ENCODE peak calls at places on chromosomes 4 and X, in seven cellular contexts. One of them, this sample, is unnamed.

GRCh38 chr4:125140966-125141495 is 173.7 kb upstream of the FAT4 start:
- DNase-seq in heart right ventricle: no peak
- DNase-seq in lung: no peak
- DNase-seq in endothelial cell of umbilical vein: no peak
- DNase-seq in endodermal cell: no peak
- DNase-seq in fibroblast of pulmonary artery: peak; percentile 60
- DNase-seq in astrocyte of the cerebellum: no peak
- DNase-seq in this sample: no peak

GRCh38 chrX:148929686-148930085 is 429.3 kb downstream of the AFF2 start:
- DNase-seq in fibroblast of pulmonary artery: peak; percentile 34
- DNase-seq in astrocyte of the cerebellum: no peak
- DNase-seq in heart right ventricle: no peak
- DNase-seq in endothelial cell of umbilical vein: no peak
- DNase-seq in lung: no peak
- DNase-seq in endodermal cell: no peak
- DNase-seq in this sample: no peak

GRCh38 chr4:63269156-63269555 is 1140.1 kb downstream of the TECRL start:
- DNase-seq in heart right ventricle: no peak
- DNase-seq in endodermal cell: no peak
- DNase-seq in astrocyte of the cerebellum: no peak
- DNase-seq in fibroblast of pulmonary artery: no peak
- DNase-seq in endothelial cell of umbilical vein: no peak
- DNase-seq in lung: no peak
- DNase-seq in this sample: no peak

GRCh38 chr4:126465341-126465740 is 1150.6 kb downstream of the FAT4 start:
- DNase-seq in lung: no peak
- DNase-seq in heart right ventricle: no peak
- DNase-seq in endothelial cell of umbilical vein: no peak
- DNase-seq in fibroblast of pulmonary artery: peak; percentile 31
- DNase-seq in astrocyte of the cerebellum: no peak
- DNase-seq in endodermal cell: no peak
- DNase-seq in this sample: no peak

GRCh38 chr4:105460306-105460705 is 13.6 kb downstream of the PPA2 start:
- DNase-seq in endothelial cell of umbilical vein: no peak
- DNase-seq in fibroblast of pulmonary artery: no peak
- DNase-seq in lung: no peak
- DNase-seq in astrocyte of the cerebellum: no peak
- DNase-seq in heart right ventricle: no peak
- DNase-seq in endodermal cell: no peak
- DNase-seq in this sample: no peak

GRCh38 chr4:20625460-20625859 is 74.8 kb upstream of the PACRGL start:
- DNase-seq in lung: no peak
- DNase-seq in astrocyte of the cerebellum: no peak
- DNase-seq in fibroblast of pulmonary artery: no peak
- DNase-seq in endodermal cell: no peak
- DNase-seq in heart right ventricle: no peak
- DNase-seq in endothelial cell of umbilical vein: no peak
- DNase-seq in this sample: no peak

GRCh38 chr4:122873146-122873545 is 46.5 kb downstream of the FGF2 start:
- DNase-seq in endothelial cell of umbilical vein: no peak
- DNase-seq in astrocyte of the cerebellum: no peak
- DNase-seq in heart right ventricle: no peak
- DNase-seq in fibroblast of pulmonary artery: no peak
- DNase-seq in endodermal cell: no peak
- DNase-seq in lung: no peak
- DNase-seq in this sample: no peak

GRCh38 chr4:3821580-3822229 is 55.5 kb downstream of the ADRA2C start:
- DNase-seq in endodermal cell: no peak
- DNase-seq in endothelial cell of umbilical vein: no peak
- DNase-seq in astrocyte of the cerebellum: no peak
- DNase-seq in lung: no peak
- DNase-seq in heart right ventricle: no peak
- DNase-seq in fibroblast of pulmonary artery: no peak
- DNase-seq in this sample: no peak

GRCh38 chr4:165079476-165079875 is 25.8 kb downstream of the TRIM75 start:
- DNase-seq in heart right ventricle: peak; percentile 25
- DNase-seq in astrocyte of the cerebellum: peak; percentile 16
- DNase-seq in lung: no peak
- DNase-seq in endodermal cell: peak; percentile 26
- DNase-seq in endothelial cell of umbilical vein: peak; percentile 16
- DNase-seq in fibroblast of pulmonary artery: peak; percentile 48
- DNase-seq in this sample: no peak

GRCh38 chr4:156547891-156548290 is 423.7 kb downstream of the PDGFC start:
- DNase-seq in heart right ventricle: no peak
- DNase-seq in fibroblast of pulmonary artery: peak; percentile 11
- DNase-seq in endodermal cell: no peak
- DNase-seq in endothelial cell of umbilical vein: no peak
- DNase-seq in lung: no peak
- DNase-seq in astrocyte of the cerebellum: no peak
- DNase-seq in this sample: no peak

GRCh38 chr4:82697561-82697960 is 101.0 kb downstream of the SCD5 start:
- DNase-seq in lung: no peak
- DNase-seq in astrocyte of the cerebellum: no peak
- DNase-seq in heart right ventricle: no peak
- DNase-seq in endothelial cell of umbilical vein: no peak
- DNase-seq in endodermal cell: no peak
- DNase-seq in fibroblast of pulmonary artery: no peak
- DNase-seq in this sample: no peak

GRCh38 chr4:181810658-181811057 is 432.5 kb upstream of the TENM3 start:
- DNase-seq in astrocyte of the cerebellum: no peak
- DNase-seq in endodermal cell: no peak
- DNase-seq in endothelial cell of umbilical vein: no peak
- DNase-seq in heart right ventricle: no peak
- DNase-seq in lung: no peak
- DNase-seq in fibroblast of pulmonary artery: no peak
- DNase-seq in this sample: no peak

GRCh38 chrX:11764602-11765067 is 6.6 kb downstream of the MSL3 start:
- DNase-seq in fibroblast of pulmonary artery: no peak
- DNase-seq in endodermal cell: no peak
- DNase-seq in astrocyte of the cerebellum: no peak
- DNase-seq in endothelial cell of umbilical vein: no peak
- DNase-seq in heart right ventricle: no peak
- DNase-seq in lung: no peak
- DNase-seq in this sample: no peak

GRCh38 chrX:115337735-115338134 is 48.2 kb downstream of the LUZP4 start:
- DNase-seq in astrocyte of the cerebellum: no peak
- DNase-seq in fibroblast of pulmonary artery: peak; percentile 86
- DNase-seq in endodermal cell: no peak
- DNase-seq in lung: no peak
- DNase-seq in endothelial cell of umbilical vein: no peak
- DNase-seq in heart right ventricle: no peak
- DNase-seq in this sample: no peak

GRCh38 chr4:66956852-66957251 is 588.5 kb downstream of the CENPC start:
- DNase-seq in endodermal cell: no peak
- DNase-seq in heart right ventricle: no peak
- DNase-seq in astrocyte of the cerebellum: no peak
- DNase-seq in lung: no peak
- DNase-seq in endothelial cell of umbilical vein: no peak
- DNase-seq in fibroblast of pulmonary artery: no peak
- DNase-seq in this sample: no peak

GRCh38 chrX:71542825-71543224 is 9.9 kb downstream of the OGT start:
- DNase-seq in endothelial cell of umbilical vein: no peak
- DNase-seq in fibroblast of pulmonary artery: no peak
- DNase-seq in lung: no peak
- DNase-seq in astrocyte of the cerebellum: no peak
- DNase-seq in endodermal cell: no peak
- DNase-seq in heart right ventricle: no peak
- DNase-seq in this sample: no peak

GRCh38 chrX:38903093-38903492 is 101.8 kb downstream of the MID1IP1 start:
- DNase-seq in heart right ventricle: no peak
- DNase-seq in fibroblast of pulmonary artery: no peak
- DNase-seq in lung: no peak
- DNase-seq in astrocyte of the cerebellum: no peak
- DNase-seq in endothelial cell of umbilical vein: no peak
- DNase-seq in endodermal cell: no peak
- DNase-seq in this sample: no peak

GRCh38 chr4:100935090-100935489 is 412.2 kb downstream of the PPP3CA start:
- DNase-seq in fibroblast of pulmonary artery: peak; percentile 13
- DNase-seq in endodermal cell: no peak
- DNase-seq in astrocyte of the cerebellum: no peak
- DNase-seq in heart right ventricle: no peak
- DNase-seq in lung: no peak
- DNase-seq in endothelial cell of umbilical vein: peak; percentile 31
- DNase-seq in this sample: no peak

GRCh38 chr4:145788765-145789164 is 108.8 kb downstream of the C4orf51 start:
- DNase-seq in endodermal cell: no peak
- DNase-seq in fibroblast of pulmonary artery: no peak
- DNase-seq in heart right ventricle: no peak
- DNase-seq in endothelial cell of umbilical vein: no peak
- DNase-seq in lung: no peak
- DNase-seq in astrocyte of the cerebellum: no peak
- DNase-seq in this sample: no peak

GRCh38 chr4:156197216-156197615 is 243.6 kb upstream of the CTSO start:
- DNase-seq in endothelial cell of umbilical vein: no peak
- DNase-seq in lung: no peak
- DNase-seq in heart right ventricle: no peak
- DNase-seq in astrocyte of the cerebellum: no peak
- DNase-seq in endodermal cell: peak; percentile 62
- DNase-seq in fibroblast of pulmonary artery: no peak
- DNase-seq in this sample: no peak

GRCh38 chr4:42608551-42608950 is 48.4 kb downstream of the ATP8A1 start:
- DNase-seq in fibroblast of pulmonary artery: no peak
- DNase-seq in heart right ventricle: no peak
- DNase-seq in lung: no peak
- DNase-seq in endodermal cell: no peak
- DNase-seq in endothelial cell of umbilical vein: no peak
- DNase-seq in astrocyte of the cerebellum: no peak
- DNase-seq in this sample: no peak

GRCh38 chr4:25258980-25259578 is 25.2 kb downstream of the PI4K2B start:
- DNase-seq in lung: no peak
- DNase-seq in heart right ventricle: no peak
- DNase-seq in endothelial cell of umbilical vein: peak; percentile 67
- DNase-seq in fibroblast of pulmonary artery: peak; percentile 37
- DNase-seq in astrocyte of the cerebellum: peak; percentile 18
- DNase-seq in endodermal cell: no peak
- DNase-seq in this sample: no peak

GRCh38 chr4:146415829-146416228 is 105.9 kb downstream of the SLC10A7 start:
- DNase-seq in fibroblast of pulmonary artery: no peak
- DNase-seq in astrocyte of the cerebellum: no peak
- DNase-seq in endodermal cell: no peak
- DNase-seq in lung: no peak
- DNase-seq in heart right ventricle: no peak
- DNase-seq in endothelial cell of umbilical vein: no peak
- DNase-seq in this sample: no peak

GRCh38 chrX:138191998-138192397 is 519.5 kb downstream of the FGF13 start:
- DNase-seq in heart right ventricle: no peak
- DNase-seq in astrocyte of the cerebellum: peak; percentile 6
- DNase-seq in lung: no peak
- DNase-seq in endodermal cell: peak; percentile 71
- DNase-seq in fibroblast of pulmonary artery: peak; percentile 0
- DNase-seq in endothelial cell of umbilical vein: no peak
- DNase-seq in this sample: peak; percentile 33
- TF ChIP-seq CTCF in heart right ventricle: peak; percentile 44
- TF ChIP-seq CTCF in astrocyte of the cerebellum: peak; percentile 63
- TF ChIP-seq CTCF in lung: no peak
- TF ChIP-seq CTCF in endodermal cell: peak; percentile 92
- TF ChIP-seq CTCF in fibroblast of pulmonary artery: no peak
- TF ChIP-seq CTCF in endothelial cell of umbilical vein: no peak
- TF ChIP-seq CTCF in this sample: peak; percentile 53

GRCh38 chrX:20252392-20253231 is 14.1 kb downstream of the RPS6KA3 start:
- DNase-seq in astrocyte of the cerebellum: no peak
- DNase-seq in heart right ventricle: peak; percentile 47
- DNase-seq in fibroblast of pulmonary artery: peak; percentile 62
- DNase-seq in lung: peak; percentile 70
- DNase-seq in endothelial cell of umbilical vein: peak; percentile 61
- DNase-seq in endodermal cell: peak; percentile 90
- DNase-seq in this sample: peak; percentile 70
- TF ChIP-seq CTCF in astrocyte of the cerebellum: peak; percentile 66
- TF ChIP-seq CTCF in heart right ventricle: peak; percentile 68
- TF ChIP-seq CTCF in fibroblast of pulmonary artery: peak; percentile 62
- TF ChIP-seq CTCF in lung: peak; percentile 58
- TF ChIP-seq CTCF in endothelial cell of umbilical vein: peak; percentile 55
- TF ChIP-seq CTCF in endodermal cell: peak; percentile 76
- TF ChIP-seq CTCF in this sample: peak; percentile 65

DNA sequence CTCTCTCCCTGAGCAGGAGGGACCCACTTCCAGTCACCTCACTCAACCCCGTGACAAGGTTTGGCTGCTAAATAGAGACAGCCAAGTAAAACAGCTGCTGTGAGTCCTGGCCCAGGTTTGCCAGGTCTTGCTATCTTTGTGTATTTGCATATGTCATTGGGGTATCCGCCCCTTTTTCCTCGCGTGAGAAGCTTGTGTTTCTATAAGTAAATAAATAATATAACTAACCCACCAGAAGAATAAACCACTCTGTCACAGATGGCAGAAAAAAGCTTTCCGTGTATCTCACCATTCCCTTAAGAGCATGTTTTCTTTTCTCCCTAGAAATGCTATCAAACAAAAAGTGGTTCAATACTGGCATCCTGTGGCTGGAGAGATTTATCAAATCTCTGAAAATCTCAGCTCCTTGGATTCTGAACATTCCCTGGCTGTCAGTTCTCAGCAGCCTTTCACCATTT is 66.8 kb downstream of the SLC7A11 start:
- DNase-seq in heart right ventricle: no peak
- DNase-seq in astrocyte of the cerebellum: no peak
- DNase-seq in lung: no peak
- DNase-seq in endodermal cell: no peak
- DNase-seq in fibroblast of pulmonary artery: peak; percentile 64
- DNase-seq in endothelial cell of umbilical vein: peak; percentile 55
- DNase-seq in this sample: no peak
- TF ChIP-seq CTCF in heart right ventricle: no peak
- TF ChIP-seq CTCF in astrocyte of the cerebellum: no peak
- TF ChIP-seq CTCF in lung: no peak
- TF ChIP-seq CTCF in endodermal cell: peak; percentile 15
- TF ChIP-seq CTCF in fibroblast of pulmonary artery: peak; percentile 7
- TF ChIP-seq CTCF in endothelial cell of umbilical vein: no peak
- TF ChIP-seq CTCF in this sample: no peak

DNA sequence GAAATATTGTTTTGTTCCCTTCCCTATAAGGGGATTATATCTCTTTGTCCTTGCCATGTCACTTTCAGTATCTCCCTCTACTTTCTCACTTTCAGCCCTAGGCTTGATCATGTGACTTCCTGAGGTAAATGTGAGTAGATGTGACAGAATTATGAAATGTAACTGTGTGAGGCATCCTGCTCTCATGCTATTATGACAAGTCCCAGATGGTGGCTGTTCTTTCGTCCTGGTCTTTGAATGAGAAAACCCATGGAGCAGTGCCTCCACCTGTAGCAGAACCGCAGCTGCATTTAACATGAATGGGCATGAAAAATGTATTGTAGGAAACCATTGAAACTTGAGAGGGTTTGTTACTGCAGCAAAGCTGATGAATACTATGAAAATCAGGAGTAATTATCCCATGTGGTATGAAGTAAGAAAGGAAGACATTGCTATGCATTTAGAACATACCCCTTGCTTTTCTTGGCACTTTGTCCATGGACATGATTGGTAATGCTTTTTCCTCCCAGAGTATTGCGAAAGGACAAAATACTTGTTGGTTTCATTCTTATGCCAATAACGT is 202.2 kb upstream of the GPRIN3 start:
- DNase-seq in heart right ventricle: no peak
- DNase-seq in endodermal cell: no peak
- DNase-seq in astrocyte of the cerebellum: peak; percentile 39
- DNase-seq in fibroblast of pulmonary artery: peak; percentile 90
- DNase-seq in endothelial cell of umbilical vein: no peak
- DNase-seq in lung: no peak
- DNase-seq in this sample: no peak
- TF ChIP-seq CTCF in heart right ventricle: no peak
- TF ChIP-seq CTCF in endodermal cell: no peak
- TF ChIP-seq CTCF in astrocyte of the cerebellum: no peak
- TF ChIP-seq CTCF in fibroblast of pulmonary artery: no peak
- TF ChIP-seq CTCF in endothelial cell of umbilical vein: no peak
- TF ChIP-seq CTCF in lung: no peak
- TF ChIP-seq CTCF in this sample: no peak

This sample was measured in glutamatergic neuron.